ENCODE peak calls at places on chromosomes 16 and 17, in nine cellular contexts. Z, V, R, J, E, P, M, W and K are unnamed samples.

GRCh38 chr17:2171725-2172446 is 117.0 kb downstream of the HIC1 start:
- DNase-seq in Z (no peak), V (no peak), R (peak), J (peak), E (peak), P (peak), M (no peak), W (peak), K (peak)

GRCh38 chr17:30926516-30926915 is 4.8 kb downstream of the ADAP2 start:
- DNase-seq in Z (no peak), V (no peak), R (no peak), J (peak), E (no peak), P (no peak), M (no peak), W (no peak), K (no peak)

GRCh38 chr16:72876221-72876620 is 171.7 kb downstream of the ZFHX3 start:
- DNase-seq in Z (no peak), V (no peak), R (peak), J (peak), E (peak), P (no peak), M (no peak), W (no peak), K (peak)

GRCh38 chr16:11151156-11151904 is 104.7 kb downstream of the SOCS1 start:
- DNase-seq in Z (no peak), V (no peak), R (no peak), J (no peak), E (no peak), P (no peak), M (no peak), W (no peak), K (no peak)

GRCh38 chr16:12193688-12194087 is 217.2 kb downstream of the SNX29 start:
- DNase-seq in Z (no peak), V (no peak), R (no peak), J (no peak), E (no peak), P (no peak), M (no peak), W (no peak), K (no peak)

GRCh38 chr17:65099941-65100315 is 37.2 kb upstream of the RGS9 start:
- DNase-seq in Z (peak), V (peak), R (peak), J (peak), E (peak), P (no peak), M (peak), W (peak), K (peak)

GRCh38 chr16:1863681-1864460 is 8.1 kb downstream of the MEIOB start:
- DNase-seq in Z (peak), V (no peak), R (peak), J (no peak), E (no peak), P (no peak), M (no peak), W (peak), K (no peak)

GRCh38 chr16:80164881-80165280 is 375.9 kb upstream of the DYNLRB2 start:
- DNase-seq in Z (no peak), V (no peak), R (no peak), J (no peak), E (no peak), P (no peak), M (no peak), W (no peak), K (no peak)

GRCh38 chr17:7023576-7024401 is 939 bp downstream of the BCL6B start:
- DNase-seq in Z (peak), V (no peak), R (peak), J (peak), E (peak), P (peak), M (peak), W (peak), K (peak)

GRCh38 chr17:517181-517580 is 164.6 kb upstream of the RPH3AL start:
- DNase-seq in Z (no peak), V (no peak), R (no peak), J (no peak), E (no peak), P (no peak), M (no peak), W (no peak), K (no peak)

GRCh38 chr17:74998783-74999182 is 11.4 kb downstream of the CDR2L start:
- DNase-seq in Z (no peak), V (no peak), R (no peak), J (no peak), E (no peak), P (no peak), M (no peak), W (no peak), K (no peak)

GRCh38 chr16:28012031-28012445 is 51.5 kb downstream of the GSG1L start:
- DNase-seq in Z (no peak), V (no peak), R (no peak), J (no peak), E (no peak), P (no peak), M (no peak), W (no peak), K (peak)

GRCh38 chr17:5241861-5242671 is 7.4 kb upstream of the SCIMP start:
- DNase-seq in Z (peak), V (no peak), R (no peak), J (no peak), E (no peak), P (no peak), M (no peak), W (no peak), K (no peak)

GRCh38 chr16:17557480-17557879 is 86.7 kb upstream of the XYLT1 start:
- DNase-seq in Z (no peak), V (no peak), R (no peak), J (no peak), E (no peak), P (no peak), M (no peak), W (no peak), K (no peak)

GRCh38 chr17:71342726-71343125 is 778.1 kb upstream of the SOX9 start:
- DNase-seq in Z (no peak), V (no peak), R (peak), J (no peak), E (no peak), P (no peak), M (no peak), W (no peak), K (peak)

GRCh38 chr17:78882546-78883089 is 20.4 kb downstream of the CEP295NL start:
- DNase-seq in Z (no peak), V (no peak), R (no peak), J (no peak), E (no peak), P (no peak), M (no peak), W (no peak), K (peak)

GRCh38 chr17:75828051-75828400 is 16.2 kb downstream of the UNC13D start:
- DNase-seq in Z (no peak), V (no peak), R (no peak), J (no peak), E (no peak), P (no peak), M (no peak), W (no peak), K (no peak)

GRCh38 chr17:31830971-31831755 is 27.9 kb downstream of the COPRS start:
- DNase-seq in Z (no peak), V (no peak), R (peak), J (no peak), E (no peak), P (no peak), M (no peak), W (no peak), K (no peak)

GRCh38 chr16:31505483-31505882 is 2.7 kb downstream of the RUSF1 start:
- DNase-seq in Z (no peak), V (no peak), R (no peak), J (no peak), E (no peak), P (no peak), M (no peak), W (no peak), K (no peak)